ENCODE peak calls at places on chromosomes 11 and 22, in seven cellular contexts. X is ovary, O is A549, D is transverse colon, J is adrenal gland, Q is PC-3, C is esophagus squamous epithelium. T is an unnamed sample. For H3K4me1, the result is how much of the 10 kb centered on the place peaks cover.

GRCh38 chr22:42080287-42080686 is 787 bp downstream of the SMDT1 start:
- DNase-seq in X (no peak), O (no peak), D (peak), J (peak), Q (peak), C (no peak), T (no peak)

GRCh38 chr11:64729851-64730382 is 6.9 kb upstream of the NRXN2 start:
- DNase-seq in X (no peak), O (no peak), D (peak), J (no peak), Q (peak), C (no peak), T (no peak)

GRCh38 chr22:37739000-37739399 is 42.2 kb downstream of the TRIOBP start:
- DNase-seq in X (peak), O (no peak), D (no peak), J (no peak), Q (no peak), C (no peak), T (no peak)

GRCh38 chr22:30968015-30968923 is at the start of gene MORC2:
- DNase-seq in X (peak), O (peak), D (peak), J (no peak), Q (peak), C (no peak), T (no peak)

GRCh38 chr11:13221722-13222121 is 55.9 kb upstream of the BMAL1 start:
- DNase-seq in X (no peak), O (no peak), D (no peak), J (no peak), Q (no peak), C (no peak), T (no peak)

GRCh38 chr11:46672381-46672839 is 28.0 kb downstream of the ARHGAP1 start:
- DNase-seq in X (no peak), O (no peak), D (no peak), J (no peak), Q (no peak), C (no peak), T (no peak)

GRCh38 chr22:38402204-38402603 is 52.8 kb downstream of the KCNJ4 start:
- DNase-seq in X (no peak), O (no peak), D (no peak), J (peak), Q (no peak), C (no peak), T (no peak)

GRCh38 chr11:46250071-46251052 is 27.1 kb upstream of the CREB3L1 start:
- DNase-seq in X (no peak), O (no peak), D (no peak), J (no peak), Q (no peak), C (no peak), T (no peak)

GRCh38 chr11:106748059-106748458 is 270.2 kb downstream of the GUCY1A2 start:
- DNase-seq in X (no peak), O (no peak), D (no peak), J (no peak), Q (no peak), C (no peak), T (no peak)

GRCh38 chr11:118790357-118791014 is 478 bp downstream of the DDX6 start:
- DNase-seq in X (peak), O (peak), D (peak), J (peak), Q (peak), C (peak), T (peak)

GRCh38 chr11:80669620-80670019 is 1228.8 kb upstream of the TENM4 start:
- DNase-seq in X (no peak), O (no peak), D (no peak), J (no peak), Q (no peak), C (no peak), T (no peak)

GRCh38 chr11:61750631-61751273 is 1.7 kb upstream of the MYRF start:
- DNase-seq in X (no peak), O (no peak), D (no peak), J (no peak), Q (no peak), C (no peak), T (no peak)

GRCh38 chr11:37142591-37142990 is 544.6 kb upstream of the RAG2 start:
- DNase-seq in X (no peak), O (no peak), D (no peak), J (no peak), Q (no peak), C (no peak), T (no peak)

GRCh38 chr11:2964782-2965181 is 27.3 kb downstream of the NAP1L4 start:
- DNase-seq in X (no peak), O (no peak), D (no peak), J (no peak), Q (no peak), C (no peak), T (no peak)

GRCh38 chr11:93560534-93560933 is 17.3 kb upstream of the SMCO4 start:
- DNase-seq in X (no peak), O (no peak), D (no peak), J (no peak), Q (no peak), C (no peak), T (no peak)

GRCh38 chr22:20919718-20920117 is 2.5 kb downstream of the CRKL start:
- DNase-seq in X (no peak), O (no peak), D (no peak), J (no peak), Q (no peak), C (no peak), T (no peak)

GRCh38 chr11:75445315-75445953 is 12.4 kb upstream of the KLHL35 start:
- DNase-seq in X (peak), O (peak), D (peak), J (peak), Q (peak), C (peak), T (peak)

GRCh38 chr11:12717851-12718291 is 43.6 kb downstream of the TEAD1 start:
- DNase-seq in X (no peak), O (no peak), D (no peak), J (no peak), Q (no peak), C (no peak), T (no peak)

GRCh38 chr11:73406131-73406530 is 29.9 kb downstream of the RELT start:
- DNase-seq in X (no peak), O (no peak), D (no peak), J (no peak), Q (no peak), C (no peak), T (no peak)

GRCh38 chr11:80054582-80055165 is 613.8 kb upstream of the TENM4 start:
- DNase-seq in X (no peak), O (no peak), D (peak), J (no peak), Q (no peak), C (no peak), T (no peak)

GRCh38 chr22:20571531-20572007 is 64.2 kb downstream of the MED15 start:
- DNase-seq in X (no peak), O (peak), D (peak), J (no peak), Q (peak), C (no peak), T (no peak)

GRCh38 chr11:26987205-26987604 is 6.7 kb upstream of the FIBIN start:
- DNase-seq in X (no peak), O (no peak), D (no peak), J (no peak), Q (no peak), C (no peak), T (no peak)

GRCh38 chr22:20940178-20940790 is 23.1 kb downstream of the CRKL start:
- DNase-seq in X (no peak), O (no peak), D (no peak), J (no peak), Q (no peak), C (no peak), T (no peak)

GRCh38 chr11:117292616-117293015 is 1.5 kb downstream of the BACE1-AS start:
- DNase-seq in X (no peak), O (no peak), D (no peak), J (no peak), Q (no peak), C (no peak), T (no peak)

GRCh38 chr11:119316017-119316728 is 757 bp downstream of the MCAM start:
- DNase-seq in X (peak), O (no peak), D (no peak), J (peak), Q (peak), C (no peak), T (peak)

GRCh38 chr11:34501500-34501899 is 12.1 kb downstream of the ELF5 start:
- DNase-seq in X (no peak), O (no peak), D (no peak), J (no peak), Q (peak), C (no peak), T (no peak)

GRCh38 chr11:34505874-34506273 is 7.7 kb downstream of the ELF5 start:
- DNase-seq in X (no peak), O (no peak), D (no peak), J (no peak), Q (no peak), C (no peak), T (no peak)

GRCh38 chr11:34499719-34500505 is 13.7 kb downstream of the ELF5 start:
- DNase-seq in X (no peak), O (no peak), D (no peak), J (no peak), Q (no peak), C (no peak), T (no peak)

GRCh38 chr11:34501962-34502361 is 11.6 kb downstream of the ELF5 start:
- DNase-seq in X (no peak), O (no peak), D (no peak), J (no peak), Q (no peak), C (no peak), T (no peak)

DNA sequence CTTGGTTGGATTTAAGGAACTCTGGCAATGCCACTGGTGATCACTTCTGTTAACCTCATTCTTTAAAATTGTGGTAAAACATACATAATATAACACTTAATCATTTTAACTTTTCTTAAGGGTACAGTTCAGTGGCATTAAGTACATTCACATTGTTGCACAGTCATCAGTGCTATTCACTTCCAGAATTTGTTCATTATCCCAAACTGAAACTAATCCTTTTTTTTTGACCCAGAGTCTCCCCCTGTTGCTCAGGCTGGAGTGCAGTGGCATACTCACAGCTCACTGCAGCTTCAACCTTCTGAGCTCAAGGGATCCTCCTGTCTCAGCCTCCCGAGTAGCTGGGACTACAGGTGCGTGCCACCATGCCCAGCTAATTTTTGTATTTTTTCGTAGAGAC is 10.6 kb downstream of the ELF5 start:
- DNase-seq in X (no peak), O (no peak), D (no peak), J (no peak), Q (peak), C (no peak), T (no peak)
- H3K4me1 ChIP-seq in X (under half), O (under half), D (under half), J (under half), Q (under half), C (under half), T (under half)

GRCh38 chr11:85798361-85798760 is 12.6 kb downstream of the SYTL2 start:
- DNase-seq in X (no peak), O (no peak), D (no peak), J (no peak), Q (peak), C (no peak), T (no peak)
- TF ChIP-seq CTCF in X (no peak), O (no peak), D (no peak), J (no peak), Q (no peak), C (no peak), T (no peak)

GRCh38 chr22:46538816-46539163 is 1.4 kb upstream of the CELSR1 start:
- DNase-seq in X (no peak), O (no peak), D (no peak), J (no peak), Q (peak), C (no peak), T (peak)

GRCh38 chr22:46536559-46537220 is 730 bp downstream of the CELSR1 start:
- DNase-seq in X (no peak), O (no peak), D (no peak), J (no peak), Q (no peak), C (no peak), T (no peak)

GRCh38 chr22:46537946-46538815 is 761 bp upstream of the CELSR1 start:
- DNase-seq in X (no peak), O (peak), D (no peak), J (no peak), Q (peak), C (no peak), T (no peak)

GRCh38 chr22:46535876-46536558 is 1.4 kb downstream of the CELSR1 start:
- DNase-seq in X (no peak), O (no peak), D (no peak), J (no peak), Q (no peak), C (no peak), T (no peak)

DNA sequence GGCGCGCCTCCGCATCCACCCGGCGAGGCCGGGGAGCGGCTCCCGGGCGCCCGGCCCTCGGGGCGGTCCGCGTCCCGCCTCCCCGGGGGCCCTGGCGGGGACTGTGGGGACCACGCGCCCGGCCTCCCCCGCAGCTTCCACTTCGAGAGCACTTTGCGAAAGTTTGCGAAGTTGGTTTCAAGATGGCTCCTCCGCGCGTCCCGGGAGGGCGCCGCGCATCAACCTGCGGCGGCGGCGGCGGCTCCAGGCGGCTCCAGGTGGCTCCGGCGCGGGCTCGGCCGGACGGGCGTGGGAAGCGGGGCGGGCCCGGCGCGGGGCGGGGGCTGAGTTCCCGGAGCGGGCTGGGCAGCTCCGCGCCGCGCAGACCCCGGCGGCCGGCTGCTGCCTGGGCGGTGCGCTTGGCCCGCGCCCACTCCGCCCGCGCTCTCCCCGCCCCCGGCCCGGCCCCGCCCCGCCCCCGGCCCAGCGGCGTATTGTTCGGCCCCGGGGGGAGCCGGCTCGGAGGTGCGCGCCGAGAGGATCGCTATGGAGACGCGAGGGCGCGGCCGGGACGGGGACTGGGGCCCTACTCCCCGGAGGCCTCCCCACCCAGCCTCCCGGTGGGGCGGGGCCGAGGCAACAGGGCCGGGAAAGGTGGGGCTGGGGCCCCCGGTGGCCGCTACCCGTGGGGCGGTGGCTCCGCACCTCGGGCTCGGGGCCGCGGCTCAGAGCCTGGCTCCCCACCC is at the start of gene CELSR1:
- DNase-seq in X (no peak), O (peak), D (peak), J (no peak), Q (peak), C (no peak), T (no peak)
- H3K4me1 ChIP-seq in X (under half), O (under half), D (under half), J (under half), Q (under half), C (under half), T (under half)

GRCh38 chr11:104534268-104534667 is 364.0 kb downstream of the CASP12 start:
- DNase-seq in X (no peak), O (peak), D (no peak), J (no peak), Q (peak), C (no peak), T (no peak)

GRCh38 chr11:104529916-104530315 is 366.0 kb upstream of the PDGFD start:
- DNase-seq in X (no peak), O (no peak), D (no peak), J (no peak), Q (no peak), C (no peak), T (no peak)

GRCh38 chr11:104531894-104532293 is 366.4 kb downstream of the CASP12 start:
- DNase-seq in X (no peak), O (no peak), D (no peak), J (no peak), Q (peak), C (no peak), T (no peak)

GRCh38 chr11:104529213-104529612 is 365.3 kb upstream of the PDGFD start:
- DNase-seq in X (no peak), O (no peak), D (no peak), J (no peak), Q (no peak), C (no peak), T (no peak)

GRCh38 chr11:104531075-104531474 is 367.1 kb upstream of the PDGFD start:
- DNase-seq in X (no peak), O (peak), D (no peak), J (no peak), Q (peak), C (no peak), T (no peak)
- TF ChIP-seq CTCF in X (no peak), O (no peak), D (no peak), J (peak), Q (peak), C (no peak), T (no peak)

T was measured in ascending aorta.